ENCODE peak calls at places on chromosome 6, in four cellular contexts. W is NCI-H1105, D is aorta, E is activated T-helper 1 cell treated with Interleukin-2 at 50 U/mL for 16 hours. J is an unnamed sample.

GRCh38 chr6:158475344-158476302 is 84.3 kb upstream of the TMEM181 start:
- DNase-seq in D (no peak), W (peak), E (no peak), J (no peak)

GRCh38 chr6:82890240-82890639 is 175.4 kb downstream of the UBE3D start:
- DNase-seq in W (no peak), D (no peak), E (no peak), J (no peak)

GRCh38 chr6:3515669-3516068 is 58.8 kb upstream of the SLC22A23 start:
- DNase-seq in W (no peak), E (no peak), D (no peak), J (no peak)

GRCh38 chr6:162123797-162124196 is 603.8 kb downstream of the PRKN start:
- DNase-seq in D (no peak), W (peak), E (no peak), J (no peak)

GRCh38 chr6:6547111-6547879 is 41.2 kb upstream of the LY86 start:
- DNase-seq in E (peak), W (peak), D (peak), J (peak)

GRCh38 chr6:39207421-39208232 is 21.6 kb downstream of the KCNK5 start:
- DNase-seq in W (no peak), E (no peak), D (no peak), J (no peak)

GRCh38 chr6:168194732-168195565 is 115.9 kb upstream of the FRMD1 start:
- DNase-seq in D (peak), E (no peak), W (no peak), J (no peak)

GRCh38 chr6:122749451-122750050 is 30.0 kb upstream of the FABP7 start:
- DNase-seq in W (no peak), D (no peak), E (no peak), J (no peak)

GRCh38 chr6:136652656-136653055 is 102.4 kb upstream of the MAP7 start:
- DNase-seq in D (no peak), W (no peak), E (no peak), J (no peak)

GRCh38 chr6:108793449-108794134 is 54.6 kb upstream of the ARMC2 start:
- DNase-seq in W (no peak), E (no peak), D (no peak), J (no peak)

GRCh38 chr6:158043586-158044524 is 62.2 kb downstream of the SYNJ2 start:
- DNase-seq in D (peak), W (no peak), E (no peak), J (no peak)

GRCh38 chr6:36061236-36061635 is 33.6 kb downstream of the MAPK14 start:
- DNase-seq in W (no peak), D (no peak), E (no peak), J (no peak)

GRCh38 chr6:106383573-106383972 is 23.1 kb downstream of the CRYBG1 start:
- DNase-seq in E (no peak), W (no peak), D (no peak), J (no peak)

GRCh38 chr6:157461000-157461915 is 80.3 kb downstream of the ZDHHC14 start:
- DNase-seq in D (no peak), W (no peak), E (no peak), J (no peak)

GRCh38 chr6:85620308-85620707 is 22.4 kb downstream of the SYNCRIP start:
- DNase-seq in W (no peak), D (no peak), E (no peak), J (no peak)